ENCODE peak calls at places on chromosome 13, in seven cellular contexts. Y is uterus, G is stomach, R is body of pancreas, P is esophagus squamous epithelium, A is H54, D is lower leg skin. Z is an unnamed sample.

GRCh38 chr13:98403076-98403475 is 173.8 kb downstream of the STK24 start:
- DNase-seq in Y (no peak), G (no peak), R (no peak), P (no peak), A (no peak), D (no peak), Z (no peak)

GRCh38 chr13:19845758-19846157 is 17.7 kb downstream of the ZMYM5 start:
- DNase-seq in Y (peak), G (no peak), R (no peak), P (no peak), A (peak), D (no peak), Z (no peak)

GRCh38 chr13:29429496-29429895 is 166.0 kb downstream of the SLC7A1 start:
- DNase-seq in Y (no peak), G (no peak), R (no peak), P (no peak), A (no peak), D (no peak), Z (no peak)

GRCh38 chr13:93789058-93789457 is 562.5 kb downstream of the GPC6 start:
- DNase-seq in Y (no peak), G (no peak), R (no peak), P (no peak), A (no peak), D (no peak), Z (no peak)

GRCh38 chr13:112217431-112217830 is 150.5 kb downstream of the SOX1 start:
- DNase-seq in Y (no peak), G (no peak), R (no peak), P (no peak), A (no peak), D (no peak), Z (no peak)

GRCh38 chr13:39531646-39532045 is 71.3 kb downstream of the LHFPL6 start:
- DNase-seq in Y (no peak), G (no peak), R (no peak), P (no peak), A (no peak), D (no peak), Z (no peak)

GRCh38 chr13:81610613-81611012 is 1269.7 kb upstream of the SPRY2 start:
- DNase-seq in Y (no peak), G (no peak), R (no peak), P (no peak), A (no peak), D (no peak), Z (no peak)

GRCh38 chr13:30895773-30896172 is 10.3 kb upstream of the MEDAG start:
- DNase-seq in Y (peak), G (no peak), R (peak), P (no peak), A (peak), D (peak), Z (no peak)

GRCh38 chr13:109182777-109183465 is 553.5 kb downstream of the MYO16 start:
- DNase-seq in Y (no peak), G (no peak), R (no peak), P (no peak), A (no peak), D (no peak), Z (no peak)

GRCh38 chr13:40993987-40994386 is 25.1 kb downstream of the ELF1 start:
- DNase-seq in Y (no peak), G (peak), R (peak), P (no peak), A (no peak), D (no peak), Z (peak)

GRCh38 chr13:69477451-69477850 is 630.2 kb upstream of the ATXN8OS start:
- DNase-seq in Y (no peak), G (no peak), R (no peak), P (no peak), A (no peak), D (no peak), Z (no peak)

GRCh38 chr13:102914629-102914935 is 68.8 kb downstream of the ERCC5 start:
- DNase-seq in Y (no peak), G (no peak), R (no peak), P (no peak), A (no peak), D (no peak), Z (no peak)

GRCh38 chr13:22112956-22113750 is 442.3 kb downstream of the FGF9 start:
- DNase-seq in Y (no peak), G (no peak), R (no peak), P (no peak), A (no peak), D (no peak), Z (no peak)

GRCh38 chr13:22111152-22111783 is 440.4 kb downstream of the FGF9 start:
- DNase-seq in Y (no peak), G (no peak), R (no peak), P (no peak), A (no peak), D (no peak), Z (no peak)

GRCh38 chr13:22110368-22110767 is 439.5 kb downstream of the FGF9 start:
- DNase-seq in Y (no peak), G (no peak), R (peak), P (no peak), A (no peak), D (peak), Z (no peak)

GRCh38 chr13:22111961-22112360 is 441.1 kb downstream of the FGF9 start:
- DNase-seq in Y (no peak), G (no peak), R (no peak), P (no peak), A (no peak), D (no peak), Z (no peak)

GRCh38 chr13:22114630-22115311 is 443.9 kb downstream of the FGF9 start:
- DNase-seq in Y (no peak), G (no peak), R (no peak), P (no peak), A (no peak), D (no peak), Z (no peak)
- TF ChIP-seq POLR2A in Y (no peak), G (no peak), R (no peak), P (no peak), A (no peak), D (no peak), Z (no peak)

DNA sequence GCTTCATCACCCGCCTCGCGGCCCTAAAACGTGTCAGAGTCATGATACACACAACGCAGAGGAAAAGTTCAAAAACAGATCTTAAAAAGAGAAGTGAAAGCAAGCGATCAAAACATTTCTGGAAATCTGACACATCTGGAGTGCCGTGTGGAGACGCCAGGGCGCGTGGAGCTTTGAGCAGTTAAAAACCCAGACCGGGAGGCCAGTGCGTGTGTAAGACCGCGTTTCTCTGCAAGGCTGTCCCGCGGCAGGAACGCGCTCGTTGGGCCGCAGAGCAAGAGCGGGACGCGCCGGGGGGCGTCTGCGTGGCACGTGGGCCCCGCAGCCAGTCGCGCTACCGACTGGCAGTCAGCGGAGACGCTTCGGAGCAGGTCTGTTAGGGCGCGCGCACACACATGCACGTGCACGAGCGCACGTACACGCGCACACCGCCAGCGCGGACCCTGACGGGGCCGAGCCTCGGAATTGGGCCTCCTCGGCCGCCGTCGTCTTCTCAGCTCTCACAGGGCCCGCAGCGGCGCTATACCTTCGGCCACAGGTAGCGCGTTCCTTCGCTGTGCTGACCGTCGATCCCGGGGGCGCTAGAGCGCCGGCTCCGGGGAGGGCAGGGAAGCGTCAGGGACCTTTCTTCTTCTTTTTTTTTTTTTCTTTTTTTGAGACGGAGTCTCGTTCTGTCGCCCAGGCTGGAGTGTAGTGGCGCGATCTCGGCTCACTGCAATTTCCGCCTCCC is 35.8 kb downstream of the RNF6 start:
- DNase-seq in Y (peak), G (peak), R (peak), P (peak), A (peak), D (peak), Z (peak)
- TF ChIP-seq POLR2A in Y (peak), G (no peak), R (peak), P (peak), A (no peak), D (no peak), Z (peak)

GRCh38 chr13:27170521-27171243 is 929 bp downstream of the USP12 start:
- DNase-seq in Y (peak), G (peak), R (peak), P (no peak), A (no peak), D (no peak), Z (peak)
- TF ChIP-seq POLR2A in Y (no peak), G (no peak), R (peak), P (no peak), A (no peak), D (no peak), Z (no peak)

GRCh38 chr13:113842336-113843062 is 21.4 kb downstream of the GAS6 start:
- DNase-seq in Y (peak), G (no peak), R (peak), P (no peak), A (no peak), D (no peak), Z (no peak)
- TF ChIP-seq POLR2A in Y (no peak), G (no peak), R (no peak), P (no peak), A (no peak), D (no peak), Z (no peak)

Z was measured in prostate gland.